ENCODE peak calls at places on chromosomes 4 and X, in eight cellular contexts. F is pancreas, O is astrocyte of the spinal cord, R is upper lobe of right lung, S is HCT116, B is A549, L is fibroblast of lung, D is epithelial cell of esophagus. H is an unnamed sample.

GRCh38 chrX:154458116-154458953 is at the start of gene PLXNA3:
- DNase-seq in O (no peak), F (no peak), B (no peak), R (peak), S (no peak), L (no peak), D (peak), H (peak)

GRCh38 chr4:121484633-121485032 is 103.8 kb upstream of the QRFPR start:
- DNase-seq in L (peak), F (no peak), D (peak), R (peak), S (peak), O (peak), B (peak), H (peak)

GRCh38 chrX:25726539-25726938 is 411.6 kb upstream of the MAGEB18 start:
- DNase-seq in S (no peak), D (peak), R (no peak), B (no peak), O (peak), F (no peak), L (peak), H (no peak)

GRCh38 chr4:10074767-10075105 is 41.9 kb downstream of the WDR1 start:
- DNase-seq in L (peak), O (peak), D (peak), R (no peak), S (no peak), B (peak), F (no peak), H (peak)

GRCh38 chr4:151922811-151923210 is 162.0 kb upstream of the GATB start:
- DNase-seq in B (no peak), R (no peak), S (no peak), F (no peak), D (no peak), L (no peak), O (no peak), H (no peak)

GRCh38 chr4:115664285-115664684 is 550.9 kb upstream of the NDST4 start:
- DNase-seq in F (no peak), O (no peak), D (no peak), R (no peak), B (no peak), S (no peak), L (no peak), H (no peak)

GRCh38 chr4:80142396-80143304 is 54.7 kb upstream of the PRDM8 start:
- DNase-seq in B (no peak), R (no peak), D (peak), F (no peak), L (no peak), S (no peak), O (no peak), H (peak)

GRCh38 chr4:133148690-133149363 is at the start of gene PCDH10:
- DNase-seq in R (peak), D (peak), O (peak), B (peak), F (peak), L (peak), S (no peak), H (peak)

GRCh38 chr4:2673157-2673556 is 83.0 kb downstream of the TNIP2 start:
- DNase-seq in S (no peak), R (no peak), F (no peak), L (peak), B (peak), O (no peak), D (no peak), H (peak)

GRCh38 chrX:16112428-16112827 is 10.9 kb upstream of the GRPR start:
- DNase-seq in B (no peak), F (no peak), S (no peak), R (no peak), L (no peak), O (no peak), D (no peak), H (no peak)

GRCh38 chr4:155179216-155179615 is 29.2 kb upstream of the NPY2R start:
- DNase-seq in L (peak), F (peak), R (no peak), B (no peak), S (peak), O (peak), D (peak), H (no peak)

GRCh38 chrX:85903692-85904471 is 143.5 kb downstream of the CHM start:
- DNase-seq in S (no peak), R (no peak), O (no peak), F (no peak), D (peak), B (no peak), L (no peak), H (no peak)

GRCh38 chrX:15675490-15675921 is 10.9 kb upstream of the CLTRN start:
- DNase-seq in L (no peak), D (peak), S (peak), O (no peak), F (peak), R (peak), B (peak), H (no peak)

GRCh38 chr4:38819569-38819968 is 15.0 kb upstream of the TLR1 start:
- DNase-seq in L (no peak), O (peak), B (no peak), R (no peak), D (peak), S (no peak), F (no peak), H (no peak)

GRCh38 chr4:88963817-88964216 is 93.2 kb downstream of the FAM13A start:
- DNase-seq in R (no peak), L (peak), F (no peak), D (peak), O (peak), B (peak), S (no peak), H (peak)

GRCh38 chrX:19660604-19661003 is 145.3 kb upstream of the MAP3K15 start:
- DNase-seq in L (no peak), D (no peak), B (no peak), S (no peak), F (no peak), O (no peak), R (no peak), H (peak)

GRCh38 chr4:182142146-182143085 is 100.8 kb upstream of the TENM3 start:
- DNase-seq in B (no peak), S (no peak), R (no peak), F (peak), D (peak), O (peak), L (peak), H (peak)

GRCh38 chr4:165415910-165416309 is 37.1 kb downstream of the CPE start:
- DNase-seq in R (no peak), S (no peak), F (no peak), L (no peak), O (no peak), D (no peak), B (no peak), H (no peak)

GRCh38 chr4:26330186-26330787 is 9.5 kb downstream of the RBPJ start:
- DNase-seq in R (no peak), S (peak), B (peak), O (peak), F (no peak), D (peak), L (peak), H (peak)

GRCh38 chr4:128357286-128357685 is 69.7 kb upstream of the PGRMC2 start:
- DNase-seq in S (no peak), B (no peak), O (no peak), D (no peak), F (no peak), L (no peak), R (no peak), H (no peak)

GRCh38 chr4:151538963-151539362 is 130.0 kb downstream of the FHIP1A start:
- DNase-seq in O (no peak), F (no peak), L (no peak), S (no peak), D (no peak), R (no peak), B (no peak), H (no peak)

GRCh38 chrX:133364201-133364600 is 51.1 kb downstream of the GPC4 start:
- DNase-seq in S (no peak), D (no peak), R (no peak), O (no peak), F (no peak), B (no peak), L (no peak), H (no peak)

GRCh38 chr4:168361365-168362024 is 42.9 kb upstream of the DDX60 start:
- DNase-seq in L (no peak), B (no peak), S (no peak), D (no peak), F (no peak), O (no peak), R (no peak), H (no peak)

GRCh38 chrX:115602729-115603389 is 41.9 kb downstream of the PLS3 start:
- DNase-seq in F (no peak), R (no peak), O (no peak), D (peak), S (no peak), L (no peak), B (no peak), H (no peak)

GRCh38 chr4:25966171-25966570 is 52.2 kb downstream of the SMIM20 start:
- DNase-seq in F (no peak), L (peak), D (no peak), O (peak), B (no peak), S (no peak), R (no peak), H (no peak)

GRCh38 chr4:30116401-30116800 is 603.8 kb upstream of the PCDH7 start:
- DNase-seq in O (no peak), R (no peak), L (no peak), D (no peak), B (no peak), F (no peak), S (no peak), H (peak)

GRCh38 chr4:9921326-9921725 is 100.0 kb downstream of the SLC2A9 start:
- DNase-seq in B (no peak), R (no peak), L (no peak), F (no peak), O (no peak), D (no peak), S (no peak), H (no peak)

GRCh38 chr4:41939016-41939623 is 3.9 kb downstream of the TMEM33 start:
- DNase-seq in L (peak), S (no peak), B (no peak), D (peak), R (no peak), F (no peak), O (no peak), H (peak)

GRCh38 chrX:2928127-2928582 is 984 bp downstream of the ARSD start:
- DNase-seq in O (no peak), F (peak), R (peak), D (peak), B (peak), S (no peak), L (no peak), H (no peak)

GRCh38 chr4:24476209-24476781 is 108.1 kb downstream of the DHX15 start:
- DNase-seq in R (no peak), L (peak), B (no peak), S (no peak), D (peak), O (no peak), F (no peak), H (no peak)

GRCh38 chr4:180059216-180059881 is 2183.9 kb upstream of the TENM3 start:
- DNase-seq in L (peak), F (peak), S (no peak), O (peak), D (no peak), R (peak), B (peak), H (no peak)
- TF ChIP-seq CTCF in L (no peak), F (no peak), S (no peak), O (no peak), D (no peak), R (no peak), B (no peak), H (no peak)

DNA sequence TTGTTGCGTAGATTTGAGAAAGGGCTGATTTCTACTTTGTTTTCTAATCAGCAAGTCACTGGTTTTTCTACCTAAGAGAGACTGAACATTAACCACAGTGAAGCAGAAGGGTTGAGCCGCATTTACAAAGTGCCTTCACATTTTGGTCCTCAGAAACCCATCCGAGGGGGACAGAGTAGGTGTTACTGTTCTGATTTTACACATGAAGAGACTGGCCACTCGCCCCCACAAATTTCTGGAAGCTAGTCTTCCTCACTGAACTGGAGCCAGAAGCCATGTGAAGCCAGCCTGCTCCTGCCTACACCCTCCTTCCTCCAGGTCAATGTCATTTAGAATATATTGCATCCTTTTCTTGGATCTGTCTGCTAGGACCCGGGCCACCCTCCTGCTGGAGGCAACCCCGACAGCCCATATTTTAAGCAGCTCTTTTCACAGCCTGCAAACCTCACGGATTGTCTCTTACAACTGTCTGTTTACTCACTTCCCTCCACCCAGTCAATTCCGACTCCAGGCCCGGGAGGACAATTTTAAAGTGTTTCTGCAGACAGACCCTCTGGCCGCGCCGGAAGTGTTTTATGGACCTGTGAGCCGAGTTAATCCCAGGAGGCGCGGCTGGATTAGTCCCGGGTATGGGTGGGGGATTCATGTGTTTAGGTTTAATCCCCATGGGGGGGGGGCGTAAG is 73.2 kb upstream of the BCOR start:
- DNase-seq in L (no peak), O (no peak), B (no peak), F (no peak), R (no peak), S (no peak), D (no peak), H (peak)
- H3K4me3 ChIP-seq in L (no peak), O (no peak), B (no peak), F (no peak), R (peak), S (peak), D (no peak), H (peak)

GRCh38 chr4:175253184-175253902 is 335.2 kb downstream of the ADAM29 start:
- DNase-seq in O (no peak), S (peak), D (peak), R (no peak), L (no peak), B (no peak), F (no peak), H (peak)
- TF ChIP-seq CTCF in O (peak), S (peak), D (peak), R (peak), L (no peak), B (no peak), F (no peak), H (peak)

GRCh38 chrX:17372052-17372451 is 2.9 kb upstream of the NHS start:
- DNase-seq in R (no peak), S (no peak), F (no peak), D (no peak), B (no peak), O (no peak), L (no peak), H (no peak)
- H3K4me3 ChIP-seq in R (no peak), S (no peak), F (no peak), D (no peak), B (no peak), O (no peak), L (no peak), H (no peak)

GRCh38 chr4:67723949-67724348 is 23.0 kb upstream of the UBA6 start:
- DNase-seq in R (no peak), L (no peak), D (peak), O (no peak), B (no peak), F (no peak), S (no peak), H (no peak)
- TF ChIP-seq CTCF in R (no peak), L (no peak), D (peak), O (no peak), B (no peak), F (no peak), S (peak), H (peak)

GRCh38 chr4:105113800-105114199 is 32.9 kb upstream of the TET2 start:
- DNase-seq in S (no peak), O (peak), L (peak), F (no peak), R (no peak), B (no peak), D (no peak), H (no peak)
- H3K4me3 ChIP-seq in S (no peak), O (no peak), L (no peak), F (no peak), R (no peak), B (no peak), D (no peak), H (no peak)